ENCODE peak calls at places on chromosomes 12 and 14, in ten cellular contexts. A is thoracic aorta; E is kidney; M is PC-3; J is stomach; O is AG04450; V is lung; I is psoas muscle; N is iPS DF 6.9; Q is naive thymus-derived CD4-positive, alpha-beta T cell. C is an unnamed sample.

GRCh38 chr12:25034676-25035075 is 85.8 kb upstream of the BCAT1 start:
- DNase-seq in A (no peak), E (no peak), M (no peak), J (no peak), O (no peak), V (no peak), I (no peak), N (no peak), Q (no peak), C (no peak)

GRCh38 chr12:20627001-20627588 is 68.0 kb upstream of the SLCO1C1 start:
- DNase-seq in A (no peak), E (no peak), M (no peak), J (no peak), O (no peak), V (no peak), I (no peak), N (no peak), Q (no peak), C (no peak)

GRCh38 chr14:25056688-25057078 is 6.7 kb upstream of the STXBP6 start:
- DNase-seq in A (no peak), E (no peak), M (no peak), J (no peak), O (no peak), V (no peak), I (no peak), N (no peak), Q (no peak), C (no peak)

GRCh38 chr14:53020193-53020932 is 69.5 kb upstream of the FERMT2 start:
- DNase-seq in A (no peak), E (no peak), M (no peak), J (no peak), O (no peak), V (no peak), I (no peak), N (no peak), Q (no peak), C (no peak)

GRCh38 chr14:89855961-89856360 is 98.6 kb downstream of the EFCAB11 start:
- DNase-seq in A (no peak), E (no peak), M (peak; percentile 73), J (no peak), O (peak; percentile 43), V (no peak), I (no peak), N (no peak), Q (no peak), C (peak; percentile 61)

GRCh38 chr12:98653866-98654493 is 8.9 kb downstream of the APAF1 start:
- DNase-seq in A (no peak), E (no peak), M (peak; percentile 75), J (no peak), O (peak; percentile 34), V (no peak), I (no peak), N (peak; percentile 1), Q (peak; percentile 69), C (no peak)

GRCh38 chr12:122974892-122975789 is at the start of gene OGFOD2:
- DNase-seq in A (peak; percentile 61), E (peak; percentile 97), M (peak; percentile 93), J (peak; percentile 94), O (peak; percentile 70), V (peak; percentile 92), I (peak; percentile 93), N (peak; percentile 70), Q (peak; percentile 93), C (peak; percentile 92)

GRCh38 chr14:52052289-52052943 is 16.4 kb downstream of the NID2 start:
- DNase-seq in A (no peak), E (no peak), M (no peak), J (no peak), O (no peak), V (no peak), I (no peak), N (no peak), Q (no peak), C (no peak)

DNA sequence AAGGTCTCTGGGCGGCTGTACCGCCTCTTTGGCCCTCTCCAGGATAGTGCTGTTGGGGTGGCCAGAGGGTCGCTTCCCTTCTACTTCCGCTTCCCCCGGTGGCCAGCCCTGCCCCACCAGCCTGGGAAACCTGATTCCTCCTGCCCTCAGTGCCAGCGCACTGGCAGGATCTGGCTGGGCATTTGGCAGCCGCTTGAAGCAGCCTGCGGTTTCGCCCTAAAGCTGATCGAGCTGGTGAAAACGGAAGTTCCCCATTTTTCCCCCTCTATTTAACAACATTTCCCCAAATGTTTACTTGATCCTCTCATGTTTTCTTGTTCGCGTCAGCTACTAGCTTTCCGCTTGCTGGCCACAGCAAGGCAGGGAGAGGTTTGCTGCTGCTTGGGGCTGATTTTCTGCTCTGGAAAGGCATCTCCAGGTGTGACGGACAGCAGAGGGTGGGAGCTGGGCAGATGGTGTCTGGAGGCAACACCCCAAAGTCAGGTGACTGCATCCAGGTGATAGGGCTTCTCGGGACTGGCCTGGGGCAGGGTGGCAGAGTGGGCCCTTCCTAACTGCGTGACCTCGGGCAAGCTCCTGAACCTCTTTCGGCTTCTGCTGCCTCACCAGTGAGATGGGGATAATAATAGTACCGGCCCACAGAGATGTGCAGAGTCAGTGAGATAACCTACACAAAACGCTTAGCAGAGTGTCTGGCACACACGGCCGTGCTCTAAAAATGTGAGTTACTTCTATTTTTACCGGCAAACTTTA is 53.0 kb downstream of the TSPAN9 start:
- DNase-seq in A (no peak), E (peak; percentile 86), M (no peak), J (no peak), O (no peak), V (no peak), I (no peak), N (no peak), Q (no peak), C (no peak)
- H3K4me3 ChIP-seq in A (peak overlapping the region; percentile 52), E (no peak overlapping the region), M (no peak overlapping the region), J (no peak overlapping the region), O (no peak overlapping the region), V (no peak overlapping the region), I (peak overlapping the region; percentile 39), N (no peak overlapping the region), Q (no peak overlapping the region), C (no peak overlapping the region)

DNA sequence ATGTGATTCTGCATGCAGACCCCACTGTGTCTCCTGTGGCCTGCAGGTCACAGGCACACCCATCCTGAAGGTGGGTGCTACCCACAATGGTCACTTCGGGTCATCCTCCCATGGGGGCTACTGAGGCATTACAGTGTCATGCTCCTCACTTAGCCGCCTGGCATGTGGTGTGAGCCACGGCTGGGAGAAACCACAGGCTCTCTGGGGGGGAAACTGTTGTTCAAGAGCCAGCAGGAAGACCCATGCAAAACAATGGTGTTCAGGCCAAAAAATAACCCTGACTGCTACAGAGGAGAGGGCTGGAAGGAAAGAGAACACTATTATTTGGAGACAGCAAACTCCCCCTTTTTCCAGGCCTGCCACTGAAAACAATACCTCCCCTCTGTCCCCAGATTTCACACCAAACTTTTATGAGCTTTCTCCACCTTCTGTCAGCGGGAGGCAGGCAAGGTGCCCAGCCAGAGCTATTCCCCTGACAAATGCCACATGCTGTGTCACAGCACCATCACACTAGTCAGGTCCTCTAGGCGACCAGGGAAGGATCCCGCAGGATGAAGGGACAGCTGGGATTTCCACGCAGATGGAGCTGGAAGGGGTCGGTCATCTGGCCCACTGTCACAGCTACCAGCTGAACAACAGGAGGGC is 83.7 kb downstream of the CHGA start:
- DNase-seq in A (no peak), E (no peak), M (no peak), J (no peak), O (no peak), V (no peak), I (no peak), N (no peak), Q (no peak), C (no peak)
- H3K27ac ChIP-seq in A (no peak overlapping the region), E (no peak overlapping the region), M (peak overlapping the region; percentile 56), J (no peak overlapping the region), O (no peak overlapping the region), V (no peak overlapping the region), I (no peak overlapping the region), N (no peak overlapping the region), Q (no peak overlapping the region), C (peak overlapping the region; percentile 83)

GRCh38 chr12:109831929-109832328 is 1.3 kb downstream of the TRPV4 start:
- DNase-seq in A (no peak), E (no peak), M (no peak), J (no peak), O (no peak), V (no peak), I (no peak), N (no peak), Q (no peak), C (no peak)

GRCh38 chr12:109835827-109836226 is 2.6 kb upstream of the TRPV4 start:
- DNase-seq in A (no peak), E (no peak), M (no peak), J (no peak), O (no peak), V (no peak), I (no peak), N (no peak), Q (no peak), C (no peak)

GRCh38 chr12:109831365-109831764 is 1.8 kb downstream of the TRPV4 start:
- DNase-seq in A (no peak), E (no peak), M (no peak), J (no peak), O (no peak), V (no peak), I (no peak), N (no peak), Q (no peak), C (no peak)

GRCh38 chr12:109832534-109833306 is 478 bp downstream of the TRPV4 start:
- DNase-seq in A (no peak), E (no peak), M (no peak), J (no peak), O (no peak), V (no peak), I (no peak), N (no peak), Q (no peak), C (no peak)

GRCh38 chr12:109833307-109834189 is at the start of gene TRPV4:
- DNase-seq in A (no peak), E (no peak), M (peak; percentile 31), J (peak; percentile 30), O (no peak), V (no peak), I (peak; percentile 26), N (no peak), Q (no peak), C (no peak)
- H3K4me3 ChIP-seq in A (peak within 1 kb of the TSS; percentile 66), E (peak within 1 kb of the TSS; percentile 56), M (peak within 1 kb of the TSS; percentile 67), J (peak within 1 kb of the TSS; percentile 47), O (peak within 1 kb of the TSS; percentile 70), V (peak within 1 kb of the TSS; percentile 1), I (peak within 1 kb of the TSS; percentile 55), N (peak within 1 kb of the TSS; percentile 36), Q (no peak within 1 kb of the TSS), C (no peak within 1 kb of the TSS)

GRCh38 chr14:91127411-91127810 is 13.5 kb downstream of the DGLUCY start:
- DNase-seq in A (no peak), E (peak; percentile 91), M (peak; percentile 94), J (peak; percentile 90), O (no peak), V (peak; percentile 79), I (peak; percentile 84), N (no peak), Q (no peak), C (peak; percentile 43)

GRCh38 chr14:91129261-91129660 is 15.4 kb downstream of the DGLUCY start:
- DNase-seq in A (no peak), E (no peak), M (no peak), J (no peak), O (no peak), V (no peak), I (no peak), N (no peak), Q (no peak), C (no peak)

GRCh38 chr14:91128699-91129098 is 14.8 kb downstream of the DGLUCY start:
- DNase-seq in A (no peak), E (no peak), M (no peak), J (no peak), O (no peak), V (no peak), I (no peak), N (no peak), Q (no peak), C (no peak)

GRCh38 chr14:91126761-91127160 is 12.9 kb downstream of the DGLUCY start:
- DNase-seq in A (no peak), E (no peak), M (no peak), J (no peak), O (no peak), V (no peak), I (no peak), N (no peak), Q (no peak), C (no peak)

DNA sequence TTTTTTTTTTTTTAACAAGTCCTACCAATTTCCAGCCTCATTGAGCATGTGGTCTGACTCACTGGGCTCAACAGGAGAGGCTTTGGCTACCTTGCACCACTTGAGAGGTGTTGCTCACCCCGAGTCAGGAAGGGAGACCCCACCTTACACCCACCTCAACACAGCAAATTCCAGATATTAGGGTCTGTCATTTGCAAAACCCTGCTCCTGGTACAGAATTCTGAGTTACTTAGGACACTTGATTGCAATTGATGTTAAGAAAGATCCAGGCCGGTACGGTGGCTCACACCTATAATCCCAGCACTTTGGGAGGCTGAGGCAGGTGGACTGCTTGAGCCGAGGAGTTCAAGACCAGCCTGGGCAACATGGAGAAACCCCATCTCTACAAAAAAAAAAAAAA is 14.1 kb downstream of the DGLUCY start:
- DNase-seq in A (no peak), E (no peak), M (no peak), J (no peak), O (no peak), V (no peak), I (no peak), N (no peak), Q (no peak), C (no peak)
- H3K27ac ChIP-seq in A (no peak overlapping the region), E (peak overlapping the region; percentile 54), M (peak overlapping the region; percentile 69), J (peak overlapping the region; percentile 83), O (no peak overlapping the region), V (peak overlapping the region; percentile 71), I (peak overlapping the region; percentile 90), N (no peak overlapping the region), Q (no peak overlapping the region), C (no peak overlapping the region)

C was measured in adrenal gland.